ENCODE peak calls at places on chromosomes 13 and 19, in seven cellular contexts. W, V, O, F, Z, P and D are unnamed samples.

GRCh38 chr19:14116918-14117578 is 514 bp downstream of the PRKACA start:
- DNase-seq in W (peak), V (no peak), O (no peak), F (peak), Z (no peak), P (no peak), D (peak)

GRCh38 chr13:90776349-90776748 is 571.1 kb upstream of the MIR17HG start:
- DNase-seq in W (no peak), V (no peak), O (no peak), F (no peak), Z (no peak), P (no peak), D (no peak)

GRCh38 chr19:31152906-31153305 is 196.3 kb downstream of the TSHZ3 start:
- DNase-seq in W (no peak), V (no peak), O (no peak), F (no peak), Z (no peak), P (no peak), D (no peak)

GRCh38 chr19:11658954-11659353 is 61.7 kb downstream of the ZNF627 start:
- DNase-seq in W (no peak), V (no peak), O (no peak), F (no peak), Z (no peak), P (no peak), D (no peak)

GRCh38 chr19:30896551-30896950 is 452.7 kb downstream of the TSHZ3 start:
- DNase-seq in W (no peak), V (no peak), O (no peak), F (no peak), Z (no peak), P (no peak), D (no peak)

GRCh38 chr13:110476220-110476617 is 85.3 kb downstream of the RAB20 start:
- DNase-seq in W (no peak), V (no peak), O (no peak), F (no peak), Z (no peak), P (no peak), D (no peak)

GRCh38 chr13:30681489-30682242 is 53.7 kb upstream of the ALOX5AP start:
- DNase-seq in W (peak), V (no peak), O (no peak), F (no peak), Z (no peak), P (no peak), D (no peak)

GRCh38 chr19:48997972-48998371 is 4.3 kb downstream of the RUVBL2 start:
- DNase-seq in W (peak), V (peak), O (no peak), F (no peak), Z (no peak), P (peak), D (peak)

GRCh38 chr13:44806841-44807240 is 182.4 kb downstream of the NUFIP1 start:
- DNase-seq in W (no peak), V (no peak), O (no peak), F (no peak), Z (no peak), P (no peak), D (no peak)

GRCh38 chr13:111187879-111188643 is 73.0 kb downstream of the ARHGEF7 start:
- DNase-seq in W (no peak), V (no peak), O (no peak), F (no peak), Z (no peak), P (no peak), D (no peak)

GRCh38 chr13:76965759-76966421 is 17.6 kb downstream of the ACOD1 start:
- DNase-seq in W (peak), V (no peak), O (no peak), F (peak), Z (no peak), P (peak), D (no peak)

GRCh38 chr19:48560095-48560530 is 8.1 kb downstream of the SULT2B1 start:
- DNase-seq in W (no peak), V (no peak), O (no peak), F (no peak), Z (no peak), P (no peak), D (peak)

GRCh38 chr19:3723110-3723488 is 14.9 kb downstream of the TJP3 start:
- DNase-seq in W (no peak), V (no peak), O (no peak), F (no peak), Z (no peak), P (no peak), D (no peak)

GRCh38 chr19:54317108-54317964 is 4.4 kb upstream of the LILRA5 start:
- DNase-seq in W (no peak), V (no peak), O (no peak), F (no peak), Z (no peak), P (no peak), D (no peak)

DNA sequence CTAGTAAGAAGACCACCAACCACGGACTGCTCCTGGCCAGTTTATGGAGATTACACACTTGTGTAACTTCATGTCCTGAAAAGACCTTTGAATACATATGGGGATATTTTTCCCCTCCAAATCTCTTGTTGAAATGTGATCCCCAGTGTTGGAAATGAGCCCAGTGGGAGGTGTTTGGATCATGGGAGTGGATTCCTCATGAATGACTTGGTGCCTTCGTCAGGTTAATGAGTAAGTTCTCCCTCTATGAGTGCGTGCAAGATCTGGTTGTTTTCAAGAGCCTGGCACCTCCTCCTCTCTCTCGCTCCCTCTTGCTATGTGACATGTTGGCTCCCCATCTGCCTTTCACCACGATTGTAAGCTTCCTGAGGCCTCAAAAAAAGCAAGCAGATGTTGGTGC is 769.0 kb upstream of the SLITRK1 start:
- DNase-seq in W (no peak), V (no peak), O (no peak), F (no peak), Z (no peak), P (no peak), D (no peak)
- TF ChIP-seq EP300 in W (no peak), V (no peak), O (no peak), F (no peak), Z (no peak), P (no peak), D (no peak)

DNA sequence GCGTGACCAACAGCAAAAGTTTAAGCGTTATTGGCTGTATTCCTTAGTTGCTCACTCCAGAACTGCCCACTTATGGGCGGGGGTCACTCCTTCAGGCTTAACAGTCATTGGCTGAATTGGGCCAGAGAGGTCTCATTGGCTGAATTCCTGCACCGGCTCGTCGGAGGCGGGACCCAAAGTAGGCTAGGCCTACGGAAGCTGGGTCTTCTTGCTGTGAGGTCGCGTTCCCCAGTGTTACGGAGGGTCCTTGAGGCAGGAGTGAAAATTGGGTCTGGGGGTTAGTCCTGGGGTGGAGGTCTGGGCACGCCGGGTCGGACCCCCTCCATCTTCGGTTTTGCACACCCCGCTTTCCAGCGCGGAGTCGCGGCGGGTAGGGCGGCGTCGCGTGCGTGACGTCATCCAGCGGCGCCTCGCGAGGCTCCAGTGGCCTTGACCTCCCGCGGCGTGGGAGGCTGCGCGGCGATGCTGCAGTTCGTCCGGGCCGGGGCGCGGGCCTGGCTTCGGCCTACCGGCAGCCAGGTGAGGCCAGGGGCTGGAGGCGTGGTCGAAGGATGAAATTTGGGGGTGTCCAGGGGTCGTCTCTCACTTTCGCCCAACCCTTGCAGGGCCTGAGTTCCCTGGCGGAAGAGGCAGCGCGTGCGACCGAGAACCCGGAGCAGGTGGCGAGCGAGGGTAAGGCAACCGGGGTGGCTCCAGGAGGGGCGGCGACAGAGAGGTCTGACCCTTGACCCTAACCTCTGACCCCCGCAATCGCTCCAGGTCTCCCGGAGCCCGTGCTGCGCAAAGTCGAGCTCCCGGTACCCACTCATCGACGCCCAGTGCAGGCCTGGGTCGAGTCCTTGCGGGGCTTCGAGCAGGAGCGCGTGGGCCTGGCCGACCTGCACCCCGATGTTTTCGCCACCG is at the start of gene MRPL4:
- DNase-seq in W (peak), V (peak), O (peak), F (peak), Z (peak), P (peak), D (peak)
- TF ChIP-seq EP300 in W (no peak), V (no peak), O (no peak), F (no peak), Z (no peak), P (no peak), D (peak)

GRCh38 chr19:56398809-56399208 is 5.3 kb upstream of the ZNF583 start:
- DNase-seq in W (no peak), V (no peak), O (no peak), F (no peak), Z (no peak), P (no peak), D (no peak)

GRCh38 chr19:56393119-56394012 is at the start of gene ZNF582:
- DNase-seq in W (peak), V (peak), O (peak), F (peak), Z (peak), P (peak), D (peak)
- TF ChIP-seq EP300 in W (no peak), V (no peak), O (no peak), F (peak), Z (no peak), P (no peak), D (no peak)

GRCh38 chr19:56142897-56143434 is 1.9 kb downstream of the ZNF444 start:
- DNase-seq in W (no peak), V (no peak), O (no peak), F (no peak), Z (no peak), P (no peak), D (no peak)

GRCh38 chr19:56142087-56142787 is 1.1 kb downstream of the ZNF444 start:
- DNase-seq in W (no peak), V (no peak), O (no peak), F (no peak), Z (no peak), P (peak), D (no peak)

GRCh38 chr19:56139847-56140582 is 1.1 kb upstream of the ZNF444 start:
- DNase-seq in W (no peak), V (peak), O (no peak), F (no peak), Z (no peak), P (no peak), D (peak)

GRCh38 chr19:56141416-56141992 is 417 bp downstream of the ZNF444 start:
- DNase-seq in W (no peak), V (no peak), O (no peak), F (no peak), Z (no peak), P (no peak), D (no peak)

DNA sequence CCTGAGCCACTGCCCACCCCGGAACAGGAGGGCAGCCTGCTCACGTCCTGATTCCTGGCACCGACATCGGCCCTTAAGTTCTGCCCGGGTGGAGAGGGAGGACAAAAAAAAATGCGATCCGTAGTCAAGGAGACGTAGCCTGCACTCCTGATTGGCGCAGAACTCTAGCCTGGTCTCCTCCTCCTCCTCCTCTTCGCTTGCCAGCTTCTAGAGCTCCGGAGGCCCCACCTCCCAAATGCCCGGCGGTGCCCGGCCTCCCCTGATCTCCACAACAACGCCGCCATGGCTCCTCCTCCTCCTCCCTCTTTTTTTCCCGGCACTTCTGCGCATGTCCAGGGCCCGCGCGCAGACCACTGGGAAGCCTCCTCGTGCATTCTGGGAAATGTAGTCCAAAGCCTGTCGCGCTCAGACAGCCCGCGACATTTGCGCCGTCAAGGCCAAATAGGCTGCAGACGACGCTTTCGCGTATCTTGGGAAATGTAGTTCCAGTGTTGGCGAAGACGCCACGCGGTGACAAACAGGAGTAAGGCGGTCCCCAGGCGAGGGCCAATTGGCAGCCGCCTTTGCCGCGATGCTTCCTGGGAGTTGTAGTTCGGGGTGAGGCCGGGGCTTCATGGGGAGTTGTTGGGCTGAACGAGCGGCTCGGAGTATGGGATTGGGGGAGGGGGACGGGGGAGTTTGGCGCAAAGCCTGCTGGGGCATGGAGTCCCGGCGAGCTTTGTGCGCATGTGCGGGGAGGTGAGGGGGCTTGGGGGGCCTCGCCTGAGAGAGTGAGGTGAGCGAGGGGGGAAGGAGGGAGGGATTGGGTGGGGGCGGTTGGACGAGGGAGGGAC is at the start of gene ZNF444:
- DNase-seq in W (peak), V (peak), O (peak), F (peak), Z (peak), P (peak), D (peak)
- TF ChIP-seq EP300 in W (no peak), V (no peak), O (no peak), F (peak), Z (no peak), P (no peak), D (no peak)

GRCh38 chr13:70014337-70014736 is 93.3 kb upstream of the ATXN8OS start:
- DNase-seq in W (no peak), V (no peak), O (no peak), F (no peak), Z (no peak), P (no peak), D (no peak)
- TF ChIP-seq EP300 in W (no peak), V (no peak), O (no peak), F (no peak), Z (no peak), P (no peak), D (no peak)